ENCODE peak calls at places on chromosome 14, in four cellular contexts. M is GM12864, S is activated B cell treated with CpG ODN at 0.5 μM for 24 hours, Y is lower lobe of right lung. L is an unnamed sample.

GRCh38 chr14:105314287-105315185 is at the start of gene PACS2:
- DNase-seq in S (peak; percentile 86), Y (peak; percentile 82), M (peak; percentile 45), L (peak; percentile 87)

GRCh38 chr14:39467889-39468524 is 35.8 kb upstream of the FBXO33 start:
- DNase-seq in Y (no peak), S (no peak), M (no peak), L (no peak)

GRCh38 chr14:88323520-88324199 is 591 bp upstream of the KCNK10 start:
- DNase-seq in M (peak; percentile 44), S (peak; percentile 30), Y (no peak), L (peak; percentile 72)

GRCh38 chr14:23494223-23494622 is 24.7 kb downstream of the NGDN start:
- DNase-seq in Y (no peak), S (no peak), M (no peak), L (no peak)

GRCh38 chr14:64440494-64440893 is 24.8 kb upstream of the AKAP5 start:
- DNase-seq in S (no peak), M (no peak), Y (no peak), L (no peak)

GRCh38 chr14:94176808-94177207 is 2.7 kb downstream of the PPP4R4 start:
- DNase-seq in S (no peak), Y (no peak), M (no peak), L (no peak)

GRCh38 chr14:68522510-68523325 is 270.1 kb downstream of the ZFP36L1 start:
- DNase-seq in S (no peak), M (no peak), Y (no peak), L (no peak)

GRCh38 chr14:20681348-20682126 is 2.8 kb upstream of the RNASE4 start:
- DNase-seq in Y (peak; percentile 84), S (peak; percentile 68), M (peak; percentile 85), L (peak; percentile 87)

GRCh38 chr14:90381011-90381790 is 15.6 kb upstream of the CALM1 start:
- DNase-seq in Y (no peak), S (no peak), M (no peak), L (no peak)

GRCh38 chr14:93103392-93104080 is 12.2 kb downstream of the ITPK1 start:
- DNase-seq in M (peak; percentile 67), Y (peak; percentile 81), S (peak; percentile 37), L (no peak)

GRCh38 chr14:38248629-38249028 is 7.3 kb downstream of the CLEC14A start:
- DNase-seq in S (no peak), M (no peak), Y (no peak), L (no peak)

GRCh38 chr14:67555518-67556090 is 22.5 kb downstream of the PLEKHH1 start:
- DNase-seq in S (no peak), Y (no peak), M (no peak), L (no peak)

GRCh38 chr14:60222820-60223219 is 26.2 kb upstream of the PPM1A start:
- DNase-seq in Y (peak; percentile 65), M (no peak), S (no peak), L (no peak)

GRCh38 chr14:98226411-98226810 is 1045.6 kb downstream of the BCL11B start:
- DNase-seq in Y (no peak), M (no peak), S (no peak), L (no peak)

GRCh38 chr14:35406811-35407630 is 2.5 kb upstream of the NFKBIA start:
- DNase-seq in S (no peak), Y (no peak), M (no peak), L (no peak)

GRCh38 chr14:29548948-29549370 is 378.7 kb downstream of the PRKD1 start:
- DNase-seq in S (no peak), Y (no peak), M (peak; percentile 5), L (no peak)

GRCh38 chr14:102784892-102785597 is 7.8 kb downstream of the TRAF3 start:
- DNase-seq in M (no peak), S (no peak), Y (no peak), L (no peak)

GRCh38 chr14:102782974-102783373 is 5.7 kb downstream of the TRAF3 start:
- DNase-seq in M (no peak), Y (no peak), S (no peak), L (no peak)

GRCh38 chr14:102786758-102787157 is 9.5 kb downstream of the TRAF3 start:
- DNase-seq in Y (no peak), M (no peak), S (no peak), L (no peak)

GRCh38 chr14:102789349-102789748 is 12.1 kb downstream of the TRAF3 start:
- DNase-seq in S (no peak), M (no peak), Y (no peak), L (no peak)

GRCh38 chr14:102785598-102785963 is 8.3 kb downstream of the TRAF3 start:
- DNase-seq in Y (no peak), M (no peak), S (no peak), L (no peak)
- TF ChIP-seq CTCF in Y (no peak), M (peak; percentile 24), S (no peak), L (no peak)

GRCh38 chr14:53929871-53930685 is 26.5 kb downstream of the BMP4 start:
- DNase-seq in S (no peak), M (no peak), Y (no peak), L (no peak)
- TF ChIP-seq CTCF in S (no peak), M (peak; percentile 77), Y (peak; percentile 43), L (peak; percentile 61)

GRCh38 chr14:54360667-54361066 is 36.1 kb upstream of the CDKN3 start:
- DNase-seq in S (no peak), Y (no peak), M (no peak), L (no peak)
- TF ChIP-seq CTCF in S (no peak), Y (no peak), M (no peak), L (no peak)

GRCh38 chr14:32998433-32998832 is 59.8 kb downstream of the NPAS3 start:
- DNase-seq in M (no peak), S (no peak), Y (no peak), L (no peak)
- TF ChIP-seq CTCF in M (peak; percentile 25), S (no peak), Y (peak; percentile 30), L (peak; percentile 51)

DNA sequence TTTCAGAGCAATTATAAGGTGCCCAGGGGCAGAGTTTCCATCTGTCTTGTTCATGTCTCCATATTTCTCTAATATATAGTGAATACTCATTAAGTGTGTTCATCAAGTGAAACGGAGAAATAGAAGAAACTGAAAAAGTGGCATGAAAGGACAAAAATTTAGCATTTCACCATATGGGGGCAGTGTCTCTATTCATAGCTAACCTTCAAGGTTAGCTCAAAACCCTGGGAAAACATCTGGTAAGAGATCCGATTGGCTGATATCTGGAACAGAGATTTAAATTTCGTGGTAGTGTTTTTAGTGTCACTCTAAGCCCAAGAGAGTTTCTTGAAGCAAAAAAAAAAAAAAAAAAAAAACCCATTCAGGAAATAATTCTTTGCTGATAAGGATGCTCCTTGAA is 367.5 kb downstream of the DAD1 start:
- DNase-seq in Y (no peak), M (peak; percentile 1), S (no peak), L (no peak)
- TF ChIP-seq CTCF in Y (peak; percentile 33), M (peak; percentile 52), S (peak; percentile 36), L (peak; percentile 56)

DNA sequence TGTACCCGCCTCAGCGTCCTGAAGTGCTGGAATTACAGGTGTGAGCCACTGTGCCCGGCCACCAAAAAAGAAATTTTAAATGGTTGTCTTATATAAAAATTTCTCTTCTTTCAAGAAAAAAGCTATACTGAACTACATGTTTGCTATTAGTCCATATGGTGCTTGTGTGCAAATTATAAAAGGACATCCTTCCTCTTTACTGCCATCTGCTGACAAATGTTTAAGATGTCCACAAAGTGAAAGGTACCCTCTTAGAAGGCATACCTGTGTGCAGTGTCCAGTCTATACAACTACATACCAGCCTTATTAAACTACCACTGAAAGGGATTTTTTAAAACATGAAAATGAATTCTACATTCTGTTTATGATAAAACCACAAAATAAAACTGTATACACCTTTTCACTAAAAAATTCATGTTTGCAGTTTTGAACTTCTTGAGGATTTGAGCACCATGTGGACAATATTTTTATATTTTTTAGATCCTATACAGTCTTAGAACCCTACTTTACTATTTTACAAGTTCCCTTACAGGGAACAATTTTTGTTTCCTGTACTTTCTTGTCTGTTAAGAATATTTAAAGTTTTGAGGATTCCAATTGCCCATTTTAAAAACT is 32.8 kb upstream of the TOMM20L start:
- DNase-seq in M (no peak), Y (no peak), S (no peak), L (no peak)
- TF ChIP-seq CTCF in M (peak; percentile 23), Y (peak; percentile 21), S (no peak), L (peak; percentile 56)

DNA sequence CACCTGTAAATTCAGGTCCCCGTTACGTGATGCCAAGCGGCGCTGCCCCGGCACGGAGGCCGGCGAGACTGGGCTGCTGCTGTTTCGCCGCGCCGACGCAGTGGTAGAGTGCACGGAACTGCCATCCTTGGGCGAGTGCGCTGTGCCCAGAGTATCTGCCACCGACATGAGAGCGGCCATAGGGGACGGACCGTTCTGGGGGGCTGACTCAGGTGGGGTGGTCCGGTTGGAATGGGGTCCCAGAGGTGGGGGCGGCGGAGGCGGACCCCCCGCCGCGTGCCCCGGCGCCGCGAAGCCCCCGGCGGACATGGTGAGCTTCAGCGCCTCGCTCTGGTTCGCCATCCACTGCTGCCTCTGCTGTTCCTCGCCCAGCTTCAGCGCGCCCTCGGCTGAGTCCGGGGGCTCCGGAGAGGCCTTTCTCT is 2.8 kb downstream of the IRF2BPL start:
- DNase-seq in S (no peak), M (no peak), Y (no peak), L (no peak)
- TF ChIP-seq CTCF in S (no peak), M (no peak), Y (no peak), L (no peak)